ENCODE peak calls at places on chromosomes 13 and 19, in nine cellular contexts. One of them, this sample, is unnamed.

GRCh38 chr13:113547248-113547971 is 37.1 kb upstream of the TFDP1 start:
- DNase-seq in astrocyte of the spinal cord: peak
- DNase-seq in EL: peak
- DNase-seq in H9: no peak
- DNase-seq in fibroblast of the aortic adventitia: peak
- DNase-seq in head of caudate nucleus: no peak
- DNase-seq in posterior vena cava: peak
- DNase-seq in activated CD8-positive, alpha-beta memory T cell treated with anti-CD3 and anti-CD28 coated beads for 1 hour: no peak
- DNase-seq in frontal cortex: no peak
- DNase-seq in this sample: peak

GRCh38 chr13:59746291-59746962 is 417.3 kb downstream of the DIAPH3 start:
- DNase-seq in astrocyte of the spinal cord: peak
- DNase-seq in EL: peak
- DNase-seq in H9: no peak
- DNase-seq in fibroblast of the aortic adventitia: peak
- DNase-seq in head of caudate nucleus: no peak
- DNase-seq in posterior vena cava: no peak
- DNase-seq in activated CD8-positive, alpha-beta memory T cell treated with anti-CD3 and anti-CD28 coated beads for 1 hour: no peak
- DNase-seq in frontal cortex: no peak
- DNase-seq in this sample: no peak

GRCh38 chr13:22451345-22451744 is 729.4 kb upstream of the SGCG start:
- DNase-seq in astrocyte of the spinal cord: no peak
- DNase-seq in EL: no peak
- DNase-seq in H9: no peak
- DNase-seq in fibroblast of the aortic adventitia: no peak
- DNase-seq in head of caudate nucleus: no peak
- DNase-seq in posterior vena cava: no peak
- DNase-seq in activated CD8-positive, alpha-beta memory T cell treated with anti-CD3 and anti-CD28 coated beads for 1 hour: no peak
- DNase-seq in frontal cortex: no peak
- DNase-seq in this sample: no peak

GRCh38 chr13:63024458-63024857 is 1608.8 kb upstream of the PCDH20 start:
- DNase-seq in astrocyte of the spinal cord: peak
- DNase-seq in EL: no peak
- DNase-seq in H9: no peak
- DNase-seq in fibroblast of the aortic adventitia: no peak
- DNase-seq in head of caudate nucleus: no peak
- DNase-seq in posterior vena cava: no peak
- DNase-seq in activated CD8-positive, alpha-beta memory T cell treated with anti-CD3 and anti-CD28 coated beads for 1 hour: no peak
- DNase-seq in frontal cortex: no peak
- DNase-seq in this sample: no peak

GRCh38 chr19:9741476-9742171 is 26.9 kb downstream of the ZNF846 start:
- DNase-seq in astrocyte of the spinal cord: no peak
- DNase-seq in EL: no peak
- DNase-seq in H9: no peak
- DNase-seq in fibroblast of the aortic adventitia: no peak
- DNase-seq in head of caudate nucleus: no peak
- DNase-seq in posterior vena cava: no peak
- DNase-seq in activated CD8-positive, alpha-beta memory T cell treated with anti-CD3 and anti-CD28 coated beads for 1 hour: no peak
- DNase-seq in frontal cortex: no peak
- DNase-seq in this sample: no peak

GRCh38 chr19:1394252-1395193 is 6.8 kb downstream of the GAMT start:
- DNase-seq in astrocyte of the spinal cord: no peak
- DNase-seq in EL: no peak
- DNase-seq in H9: peak
- DNase-seq in fibroblast of the aortic adventitia: no peak
- DNase-seq in head of caudate nucleus: peak
- DNase-seq in posterior vena cava: no peak
- DNase-seq in activated CD8-positive, alpha-beta memory T cell treated with anti-CD3 and anti-CD28 coated beads for 1 hour: no peak
- DNase-seq in frontal cortex: no peak
- DNase-seq in this sample: no peak

GRCh38 chr19:51440846-51441409 is 17.3 kb downstream of the SIGLEC8 start:
- DNase-seq in astrocyte of the spinal cord: no peak
- DNase-seq in EL: no peak
- DNase-seq in H9: no peak
- DNase-seq in fibroblast of the aortic adventitia: no peak
- DNase-seq in head of caudate nucleus: no peak
- DNase-seq in posterior vena cava: no peak
- DNase-seq in activated CD8-positive, alpha-beta memory T cell treated with anti-CD3 and anti-CD28 coated beads for 1 hour: no peak
- DNase-seq in frontal cortex: no peak
- DNase-seq in this sample: no peak

GRCh38 chr13:97380696-97381095 is 53.3 kb upstream of the RAP2A start:
- DNase-seq in astrocyte of the spinal cord: no peak
- DNase-seq in EL: no peak
- DNase-seq in H9: no peak
- DNase-seq in fibroblast of the aortic adventitia: no peak
- DNase-seq in head of caudate nucleus: no peak
- DNase-seq in posterior vena cava: no peak
- DNase-seq in activated CD8-positive, alpha-beta memory T cell treated with anti-CD3 and anti-CD28 coated beads for 1 hour: no peak
- DNase-seq in frontal cortex: no peak
- DNase-seq in this sample: no peak

GRCh38 chr13:50707533-50708096 is 135.9 kb downstream of the DLEU7 start:
- DNase-seq in astrocyte of the spinal cord: no peak
- DNase-seq in EL: no peak
- DNase-seq in H9: no peak
- DNase-seq in fibroblast of the aortic adventitia: no peak
- DNase-seq in head of caudate nucleus: no peak
- DNase-seq in posterior vena cava: no peak
- DNase-seq in activated CD8-positive, alpha-beta memory T cell treated with anti-CD3 and anti-CD28 coated beads for 1 hour: no peak
- DNase-seq in frontal cortex: no peak
- DNase-seq in this sample: no peak

GRCh38 chr13:31476266-31476665 is 263.1 kb upstream of the RXFP2 start:
- DNase-seq in astrocyte of the spinal cord: peak
- DNase-seq in EL: peak
- DNase-seq in H9: no peak
- DNase-seq in fibroblast of the aortic adventitia: peak
- DNase-seq in head of caudate nucleus: no peak
- DNase-seq in posterior vena cava: no peak
- DNase-seq in activated CD8-positive, alpha-beta memory T cell treated with anti-CD3 and anti-CD28 coated beads for 1 hour: no peak
- DNase-seq in frontal cortex: peak
- DNase-seq in this sample: no peak

GRCh38 chr19:41192574-41193419 is at the start of gene CYP2S1:
- DNase-seq in astrocyte of the spinal cord: no peak
- DNase-seq in EL: peak
- DNase-seq in H9: peak
- DNase-seq in fibroblast of the aortic adventitia: peak
- DNase-seq in head of caudate nucleus: no peak
- DNase-seq in posterior vena cava: no peak
- DNase-seq in activated CD8-positive, alpha-beta memory T cell treated with anti-CD3 and anti-CD28 coated beads for 1 hour: no peak
- DNase-seq in frontal cortex: no peak
- DNase-seq in this sample: no peak

GRCh38 chr13:91767681-91768080 is 369.3 kb downstream of the GPC5 start:
- DNase-seq in astrocyte of the spinal cord: no peak
- DNase-seq in EL: no peak
- DNase-seq in H9: no peak
- DNase-seq in fibroblast of the aortic adventitia: no peak
- DNase-seq in head of caudate nucleus: no peak
- DNase-seq in posterior vena cava: no peak
- DNase-seq in activated CD8-positive, alpha-beta memory T cell treated with anti-CD3 and anti-CD28 coated beads for 1 hour: no peak
- DNase-seq in frontal cortex: peak
- DNase-seq in this sample: no peak

GRCh38 chr13:79481685-79482052 is 714 bp downstream of the NDFIP2 start:
- DNase-seq in astrocyte of the spinal cord: no peak
- DNase-seq in EL: no peak
- DNase-seq in H9: no peak
- DNase-seq in fibroblast of the aortic adventitia: no peak
- DNase-seq in head of caudate nucleus: no peak
- DNase-seq in posterior vena cava: no peak
- DNase-seq in activated CD8-positive, alpha-beta memory T cell treated with anti-CD3 and anti-CD28 coated beads for 1 hour: peak
- DNase-seq in frontal cortex: no peak
- DNase-seq in this sample: no peak

GRCh38 chr13:59103004-59103768 is 1060.5 kb downstream of the DIAPH3 start:
- DNase-seq in astrocyte of the spinal cord: peak
- DNase-seq in EL: no peak
- DNase-seq in H9: no peak
- DNase-seq in fibroblast of the aortic adventitia: peak
- DNase-seq in head of caudate nucleus: no peak
- DNase-seq in posterior vena cava: no peak
- DNase-seq in activated CD8-positive, alpha-beta memory T cell treated with anti-CD3 and anti-CD28 coated beads for 1 hour: no peak
- DNase-seq in frontal cortex: no peak
- DNase-seq in this sample: no peak

GRCh38 chr13:20370815-20371421 is 138.8 kb upstream of the GJB6 start:
- DNase-seq in astrocyte of the spinal cord: no peak
- DNase-seq in EL: no peak
- DNase-seq in H9: no peak
- DNase-seq in fibroblast of the aortic adventitia: no peak
- DNase-seq in head of caudate nucleus: no peak
- DNase-seq in posterior vena cava: no peak
- DNase-seq in activated CD8-positive, alpha-beta memory T cell treated with anti-CD3 and anti-CD28 coated beads for 1 hour: no peak
- DNase-seq in frontal cortex: no peak
- DNase-seq in this sample: no peak

GRCh38 chr13:36858285-36858684 is 39.3 kb downstream of the RFXAP start:
- DNase-seq in astrocyte of the spinal cord: peak
- DNase-seq in EL: peak
- DNase-seq in H9: no peak
- DNase-seq in fibroblast of the aortic adventitia: peak
- DNase-seq in head of caudate nucleus: no peak
- DNase-seq in posterior vena cava: no peak
- DNase-seq in activated CD8-positive, alpha-beta memory T cell treated with anti-CD3 and anti-CD28 coated beads for 1 hour: no peak
- DNase-seq in frontal cortex: peak
- DNase-seq in this sample: no peak

GRCh38 chr13:100659578-100659977 is 15.0 kb downstream of the TMTC4 start:
- DNase-seq in astrocyte of the spinal cord: no peak
- DNase-seq in EL: no peak
- DNase-seq in H9: peak
- DNase-seq in fibroblast of the aortic adventitia: no peak
- DNase-seq in head of caudate nucleus: no peak
- DNase-seq in posterior vena cava: no peak
- DNase-seq in activated CD8-positive, alpha-beta memory T cell treated with anti-CD3 and anti-CD28 coated beads for 1 hour: no peak
- DNase-seq in frontal cortex: no peak
- DNase-seq in this sample: no peak

GRCh38 chr19:23901360-23901759 is 13.3 kb upstream of the ZNF726 start:
- DNase-seq in astrocyte of the spinal cord: no peak
- DNase-seq in EL: no peak
- DNase-seq in H9: no peak
- DNase-seq in fibroblast of the aortic adventitia: no peak
- DNase-seq in head of caudate nucleus: no peak
- DNase-seq in posterior vena cava: no peak
- DNase-seq in activated CD8-positive, alpha-beta memory T cell treated with anti-CD3 and anti-CD28 coated beads for 1 hour: no peak
- DNase-seq in frontal cortex: no peak
- DNase-seq in this sample: no peak

GRCh38 chr13:40408602-40409001 is 257.8 kb downstream of the FOXO1 start:
- DNase-seq in astrocyte of the spinal cord: peak
- DNase-seq in EL: peak
- DNase-seq in H9: no peak
- DNase-seq in fibroblast of the aortic adventitia: no peak
- DNase-seq in head of caudate nucleus: no peak
- DNase-seq in posterior vena cava: no peak
- DNase-seq in activated CD8-positive, alpha-beta memory T cell treated with anti-CD3 and anti-CD28 coated beads for 1 hour: no peak
- DNase-seq in frontal cortex: no peak
- DNase-seq in this sample: no peak

GRCh38 chr19:19468424-19469050 is 46.8 kb downstream of the TSSK6 start:
- DNase-seq in astrocyte of the spinal cord: no peak
- DNase-seq in EL: no peak
- DNase-seq in H9: no peak
- DNase-seq in fibroblast of the aortic adventitia: peak
- DNase-seq in head of caudate nucleus: no peak
- DNase-seq in posterior vena cava: no peak
- DNase-seq in activated CD8-positive, alpha-beta memory T cell treated with anti-CD3 and anti-CD28 coated beads for 1 hour: no peak
- DNase-seq in frontal cortex: no peak
- DNase-seq in this sample: no peak

GRCh38 chr19:44602071-44602470 is 11.3 kb upstream of the IGSF23 start:
- DNase-seq in astrocyte of the spinal cord: no peak
- DNase-seq in EL: no peak
- DNase-seq in H9: no peak
- DNase-seq in fibroblast of the aortic adventitia: no peak
- DNase-seq in head of caudate nucleus: no peak
- DNase-seq in posterior vena cava: no peak
- DNase-seq in activated CD8-positive, alpha-beta memory T cell treated with anti-CD3 and anti-CD28 coated beads for 1 hour: no peak
- DNase-seq in frontal cortex: no peak
- DNase-seq in this sample: no peak

GRCh38 chr19:4493929-4494690 is 22.0 kb downstream of the HDGFL2 start:
- DNase-seq in astrocyte of the spinal cord: no peak
- DNase-seq in EL: no peak
- DNase-seq in H9: no peak
- DNase-seq in fibroblast of the aortic adventitia: no peak
- DNase-seq in head of caudate nucleus: no peak
- DNase-seq in posterior vena cava: no peak
- DNase-seq in activated CD8-positive, alpha-beta memory T cell treated with anti-CD3 and anti-CD28 coated beads for 1 hour: no peak
- DNase-seq in frontal cortex: no peak
- DNase-seq in this sample: no peak

GRCh38 chr19:4456843-4457653 is 546 bp downstream of the UBXN6 start:
- DNase-seq in astrocyte of the spinal cord: peak
- DNase-seq in EL: peak
- DNase-seq in H9: peak
- DNase-seq in fibroblast of the aortic adventitia: peak
- DNase-seq in head of caudate nucleus: no peak
- DNase-seq in posterior vena cava: no peak
- DNase-seq in activated CD8-positive, alpha-beta memory T cell treated with anti-CD3 and anti-CD28 coated beads for 1 hour: no peak
- DNase-seq in frontal cortex: peak
- DNase-seq in this sample: no peak

GRCh38 chr19:31448221-31448657 is 99.0 kb upstream of the TSHZ3 start:
- DNase-seq in astrocyte of the spinal cord: peak
- DNase-seq in EL: peak
- DNase-seq in H9: no peak
- DNase-seq in fibroblast of the aortic adventitia: peak
- DNase-seq in head of caudate nucleus: no peak
- DNase-seq in posterior vena cava: no peak
- DNase-seq in activated CD8-positive, alpha-beta memory T cell treated with anti-CD3 and anti-CD28 coated beads for 1 hour: no peak
- DNase-seq in frontal cortex: no peak
- DNase-seq in this sample: no peak

GRCh38 chr13:98475521-98475920 is 101.4 kb downstream of the STK24 start:
- DNase-seq in astrocyte of the spinal cord: no peak
- DNase-seq in EL: no peak
- DNase-seq in H9: peak
- DNase-seq in fibroblast of the aortic adventitia: no peak
- DNase-seq in head of caudate nucleus: no peak
- DNase-seq in posterior vena cava: no peak
- DNase-seq in activated CD8-positive, alpha-beta memory T cell treated with anti-CD3 and anti-CD28 coated beads for 1 hour: no peak
- DNase-seq in frontal cortex: no peak
- DNase-seq in this sample: no peak